ENCODE peak calls at places on chromosomes 6 and 20, in four cellular contexts. One of them, this sample, is unnamed. For H3K4me1 and H3K27me3, the result is how much of the 10 kb centered on the place peaks cover.

GRCh38 chr6:4577406-4577805 is 198.8 kb upstream of the CDYL start:
- DNase-seq in colonic mucosa: peak
- DNase-seq in CD8-positive, alpha-beta memory T cell: no peak
- DNase-seq in upper lobe of right lung: no peak
- DNase-seq in this sample: no peak

GRCh38 chr6:150196942-150197745 is 54.3 kb downstream of the PPP1R14C start:
- DNase-seq in CD8-positive, alpha-beta memory T cell: no peak
- DNase-seq in colonic mucosa: peak
- DNase-seq in upper lobe of right lung: no peak
- DNase-seq in this sample: no peak

GRCh38 chr6:11055127-11055627 is 11.1 kb upstream of the ELOVL2 start:
- DNase-seq in colonic mucosa: no peak
- DNase-seq in CD8-positive, alpha-beta memory T cell: no peak
- DNase-seq in upper lobe of right lung: no peak
- DNase-seq in this sample: no peak

GRCh38 chr6:111418971-111419693 is 63.9 kb downstream of the REV3L start:
- DNase-seq in CD8-positive, alpha-beta memory T cell: no peak
- DNase-seq in upper lobe of right lung: no peak
- DNase-seq in colonic mucosa: no peak
- DNase-seq in this sample: no peak

GRCh38 chr6:90103056-90103793 is 193.4 kb downstream of the BACH2 start:
- DNase-seq in CD8-positive, alpha-beta memory T cell: no peak
- DNase-seq in colonic mucosa: no peak
- DNase-seq in upper lobe of right lung: no peak
- DNase-seq in this sample: no peak

GRCh38 chr6:122361314-122361979 is 38.0 kb upstream of the HSF2 start:
- DNase-seq in colonic mucosa: no peak
- DNase-seq in CD8-positive, alpha-beta memory T cell: no peak
- DNase-seq in upper lobe of right lung: no peak
- DNase-seq in this sample: no peak

GRCh38 chr6:43229803-43230239 is 540 bp upstream of the DNPH1 start:
- DNase-seq in CD8-positive, alpha-beta memory T cell: no peak
- DNase-seq in upper lobe of right lung: no peak
- DNase-seq in colonic mucosa: no peak
- DNase-seq in this sample: no peak

GRCh38 chr6:105733556-105734162 is 330.8 kb upstream of the PREP start:
- DNase-seq in colonic mucosa: no peak
- DNase-seq in CD8-positive, alpha-beta memory T cell: no peak
- DNase-seq in upper lobe of right lung: no peak
- DNase-seq in this sample: no peak

GRCh38 chr6:138088307-138088744 is 18.9 kb downstream of the PERP start:
- DNase-seq in CD8-positive, alpha-beta memory T cell: no peak
- DNase-seq in upper lobe of right lung: no peak
- DNase-seq in colonic mucosa: peak
- DNase-seq in this sample: no peak

GRCh38 chr6:24060982-24061754 is 64.8 kb upstream of the NRSN1 start:
- DNase-seq in upper lobe of right lung: no peak
- DNase-seq in CD8-positive, alpha-beta memory T cell: no peak
- DNase-seq in colonic mucosa: no peak
- DNase-seq in this sample: no peak

GRCh38 chr20:21395666-21396044 is 1.7 kb downstream of the NKX2-4 start:
- DNase-seq in upper lobe of right lung: peak
- DNase-seq in CD8-positive, alpha-beta memory T cell: peak
- DNase-seq in colonic mucosa: no peak
- DNase-seq in this sample: no peak

GRCh38 chr6:126531840-126532239 is 191.9 kb downstream of the CENPW start:
- DNase-seq in CD8-positive, alpha-beta memory T cell: no peak
- DNase-seq in colonic mucosa: no peak
- DNase-seq in upper lobe of right lung: no peak
- DNase-seq in this sample: no peak

GRCh38 chr6:43129434-43130194 is 41.5 kb upstream of the SRF start:
- DNase-seq in upper lobe of right lung: no peak
- DNase-seq in colonic mucosa: peak
- DNase-seq in CD8-positive, alpha-beta memory T cell: no peak
- DNase-seq in this sample: peak

GRCh38 chr6:1715336-1715735 is 105.6 kb downstream of the FOXC1 start:
- DNase-seq in colonic mucosa: no peak
- DNase-seq in upper lobe of right lung: no peak
- DNase-seq in CD8-positive, alpha-beta memory T cell: no peak
- DNase-seq in this sample: no peak

GRCh38 chr6:39995633-39996032 is 61.4 kb upstream of the MOCS1 start:
- DNase-seq in CD8-positive, alpha-beta memory T cell: no peak
- DNase-seq in colonic mucosa: no peak
- DNase-seq in upper lobe of right lung: no peak
- DNase-seq in this sample: no peak

DNA sequence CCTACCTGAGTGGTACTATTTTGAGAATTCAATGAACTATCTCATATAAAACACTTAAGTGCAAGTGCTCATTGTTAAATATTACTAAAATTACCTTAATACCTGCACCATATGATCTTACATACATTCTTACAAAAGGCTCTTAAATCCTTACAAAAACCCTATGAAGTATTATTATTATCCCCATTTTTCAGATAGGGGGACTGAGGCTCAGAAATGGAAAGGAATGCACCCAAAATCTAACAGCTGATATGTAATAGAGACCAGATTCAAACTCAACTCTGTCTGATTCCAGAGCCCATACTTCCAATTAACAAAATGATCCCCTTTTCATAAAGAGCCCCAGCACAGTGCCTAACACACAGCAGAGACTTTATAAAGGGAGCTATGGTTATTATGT is 17.5 kb downstream of the BCL2L1 start:
- DNase-seq in upper lobe of right lung: no peak
- DNase-seq in CD8-positive, alpha-beta memory T cell: no peak
- DNase-seq in colonic mucosa: no peak
- DNase-seq in this sample: no peak
- H3K4me1 ChIP-seq in upper lobe of right lung: half or more
- H3K4me1 ChIP-seq in CD8-positive, alpha-beta memory T cell: under half
- H3K4me1 ChIP-seq in colonic mucosa: under half
- H3K4me1 ChIP-seq in this sample: half or more

DNA sequence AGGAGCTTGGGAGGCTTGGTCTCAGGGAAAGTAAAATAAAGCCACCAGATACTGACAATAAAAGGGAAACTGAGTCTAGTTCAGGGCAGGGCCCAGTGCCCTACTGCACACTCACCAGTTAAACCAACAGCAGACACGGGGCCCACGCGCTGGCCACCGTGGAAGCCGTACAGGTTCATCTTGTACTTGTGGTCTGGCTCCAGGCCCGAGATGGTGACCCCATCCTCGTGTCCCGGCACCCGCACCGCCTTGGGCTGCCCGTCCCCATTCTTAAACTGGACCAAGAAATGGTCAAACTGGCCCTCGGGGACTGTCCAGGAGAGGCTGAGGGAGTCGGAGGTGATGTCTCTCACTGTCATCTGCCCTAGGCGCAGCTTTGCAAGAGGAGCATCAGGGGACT is 26.5 kb downstream of the CYP21A2 start:
- DNase-seq in upper lobe of right lung: no peak
- DNase-seq in colonic mucosa: no peak
- DNase-seq in CD8-positive, alpha-beta memory T cell: no peak
- DNase-seq in this sample: no peak
- H3K27me3 ChIP-seq in upper lobe of right lung: under half
- H3K27me3 ChIP-seq in colonic mucosa: under half
- H3K27me3 ChIP-seq in CD8-positive, alpha-beta memory T cell: under half
- H3K27me3 ChIP-seq in this sample: under half

DNA sequence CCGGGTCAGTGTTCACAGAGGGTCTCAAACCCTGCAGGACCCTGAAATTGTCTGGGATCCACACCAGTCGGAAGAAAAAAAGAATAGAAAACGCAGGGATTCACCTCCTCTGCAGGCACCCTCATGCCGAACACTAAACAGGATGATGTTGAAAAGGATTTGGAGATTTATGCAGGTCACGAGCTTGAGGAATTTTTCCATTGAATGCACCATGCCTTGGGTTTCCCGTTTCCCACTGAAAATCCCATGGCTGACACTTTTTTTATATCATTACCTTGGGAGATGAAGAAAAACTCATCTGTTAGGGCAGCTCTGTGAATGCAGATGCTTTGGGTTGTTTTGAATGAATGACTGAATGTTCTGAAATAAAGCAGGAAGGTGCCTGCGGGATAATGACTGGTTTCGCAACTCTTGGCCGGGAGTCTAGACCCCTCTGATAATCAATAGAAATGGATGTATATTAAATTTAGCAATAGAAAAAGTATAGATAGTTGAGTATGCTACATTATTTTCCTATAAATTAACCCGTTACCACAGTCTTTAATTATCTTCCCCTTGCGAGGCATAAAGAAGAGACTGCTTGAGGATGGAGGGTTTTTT is 147.5 kb upstream of the AFDN start:
- DNase-seq in CD8-positive, alpha-beta memory T cell: no peak
- DNase-seq in upper lobe of right lung: no peak
- DNase-seq in colonic mucosa: no peak
- DNase-seq in this sample: no peak
- H3K4me1 ChIP-seq in CD8-positive, alpha-beta memory T cell: under half
- H3K4me1 ChIP-seq in upper lobe of right lung: under half
- H3K4me1 ChIP-seq in colonic mucosa: under half
- H3K4me1 ChIP-seq in this sample: half or more

DNA sequence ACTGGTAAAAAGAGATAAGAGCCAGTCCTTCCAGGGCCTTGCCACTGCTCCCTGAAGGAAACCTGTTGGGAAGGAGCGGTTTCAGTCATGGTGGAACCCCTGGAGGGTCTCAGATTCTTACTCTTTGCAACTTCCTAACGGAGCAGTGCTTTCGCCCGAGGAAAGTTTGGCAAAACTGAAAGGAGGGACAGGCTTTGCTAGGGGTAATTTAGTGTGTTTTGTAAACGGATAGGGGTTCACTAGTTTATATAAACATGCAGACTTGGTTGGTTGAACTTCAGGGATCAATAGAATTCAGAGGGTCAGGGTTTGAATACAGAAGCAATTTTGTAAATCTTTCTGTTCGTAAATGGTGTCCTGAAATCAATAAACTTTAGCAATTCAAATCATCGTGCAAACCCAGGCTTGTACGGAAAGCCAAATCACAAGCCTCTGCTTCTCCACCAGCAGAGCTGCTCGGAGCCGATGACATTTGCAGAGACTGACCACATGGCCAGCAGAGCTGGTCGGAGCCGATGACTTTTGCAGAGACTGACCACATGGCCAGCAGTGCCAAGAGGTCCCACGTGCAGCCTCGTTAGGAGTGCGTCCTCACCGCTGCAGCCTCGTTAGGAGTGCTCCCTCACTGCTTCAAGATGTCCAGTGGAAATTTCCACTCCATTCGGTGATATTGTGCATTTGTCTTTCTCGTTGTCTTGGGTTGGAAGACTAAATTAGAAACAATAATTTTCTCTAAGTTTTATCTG is 28.4 kb downstream of the SMOC2 start:
- DNase-seq in colonic mucosa: no peak
- DNase-seq in CD8-positive, alpha-beta memory T cell: no peak
- DNase-seq in upper lobe of right lung: no peak
- DNase-seq in this sample: peak
- H3K27me3 ChIP-seq in colonic mucosa: under half
- H3K27me3 ChIP-seq in CD8-positive, alpha-beta memory T cell: under half
- H3K27me3 ChIP-seq in upper lobe of right lung: under half
- H3K27me3 ChIP-seq in this sample: under half

DNA sequence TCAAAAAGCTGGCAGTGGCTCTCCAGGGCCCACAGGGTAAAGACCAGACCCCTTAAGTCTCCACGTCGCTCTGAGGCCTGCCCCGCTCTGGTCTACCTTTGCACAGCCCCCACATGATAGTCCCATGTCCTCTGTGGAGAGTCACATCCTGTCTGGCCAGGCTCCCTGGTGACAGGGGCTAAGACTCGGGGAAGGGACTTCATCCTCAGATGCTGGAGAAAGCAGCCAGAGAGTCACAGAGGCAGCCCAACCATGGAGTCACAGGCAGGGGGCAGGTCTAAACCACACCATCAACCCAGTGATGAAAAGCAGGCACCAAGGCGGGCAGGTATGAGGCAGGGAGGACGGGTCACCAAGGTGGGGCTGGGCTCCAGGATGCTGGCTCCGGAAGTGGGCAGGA is 62.2 kb downstream of the SLC22A23 start:
- DNase-seq in colonic mucosa: no peak
- DNase-seq in upper lobe of right lung: no peak
- DNase-seq in CD8-positive, alpha-beta memory T cell: no peak
- DNase-seq in this sample: no peak
- H3K4me1 ChIP-seq in colonic mucosa: under half
- H3K4me1 ChIP-seq in upper lobe of right lung: under half
- H3K4me1 ChIP-seq in CD8-positive, alpha-beta memory T cell: under half
- H3K4me1 ChIP-seq in this sample: under half

GRCh38 chr6:33897193-33897479 is 93.3 kb upstream of the MLN start:
- DNase-seq in colonic mucosa: no peak
- DNase-seq in CD8-positive, alpha-beta memory T cell: no peak
- DNase-seq in upper lobe of right lung: no peak
- DNase-seq in this sample: no peak
- H3K27me3 ChIP-seq in colonic mucosa: under half
- H3K27me3 ChIP-seq in CD8-positive, alpha-beta memory T cell: under half
- H3K27me3 ChIP-seq in upper lobe of right lung: under half
- H3K27me3 ChIP-seq in this sample: under half

GRCh38 chr20:50813801-50814200 is 18.9 kb downstream of the BCAS4 start:
- DNase-seq in colonic mucosa: no peak
- DNase-seq in upper lobe of right lung: no peak
- DNase-seq in CD8-positive, alpha-beta memory T cell: no peak
- DNase-seq in this sample: no peak
- H3K4me1 ChIP-seq in colonic mucosa: under half
- H3K4me1 ChIP-seq in upper lobe of right lung: under half
- H3K4me1 ChIP-seq in CD8-positive, alpha-beta memory T cell: under half
- H3K4me1 ChIP-seq in this sample: under half

GRCh38 chr20:39277185-39277584 is 315.0 kb downstream of the DHX35 start:
- DNase-seq in colonic mucosa: no peak
- DNase-seq in CD8-positive, alpha-beta memory T cell: no peak
- DNase-seq in upper lobe of right lung: no peak
- DNase-seq in this sample: no peak
- H3K27me3 ChIP-seq in colonic mucosa: under half
- H3K27me3 ChIP-seq in CD8-positive, alpha-beta memory T cell: under half
- H3K27me3 ChIP-seq in upper lobe of right lung: under half
- H3K27me3 ChIP-seq in this sample: under half